ENCODE peak calls at places on chromosomes 4 and X, in ten cellular contexts. D, G, M, W, V, F, A, U, E and S are unnamed samples.

GRCh38 chr4:21134994-21135393 is 434.7 kb downstream of the PACRGL start:
- DNase-seq in D (no peak), G (peak), M (no peak), W (no peak), V (no peak), F (no peak), A (no peak), U (no peak), E (no peak), S (peak)

GRCh38 chrX:22589845-22590244 is 317.1 kb downstream of the CBLL2 start:
- DNase-seq in D (no peak), G (no peak), M (no peak), W (no peak), V (no peak), F (no peak), A (no peak), U (no peak), E (no peak), S (no peak)

GRCh38 chr4:75736862-75737261 is 12.5 kb downstream of the USO1 start:
- DNase-seq in D (no peak), G (no peak), M (no peak), W (no peak), V (no peak), F (no peak), A (no peak), U (no peak), E (no peak), S (no peak)

GRCh38 chr4:187603093-187603395 is 392.5 kb upstream of the ZFP42 start:
- DNase-seq in D (no peak), G (no peak), M (peak), W (no peak), V (no peak), F (no peak), A (peak), U (no peak), E (no peak), S (no peak)

GRCh38 chrX:30822068-30822671 is 66.9 kb downstream of the TAB3 start:
- DNase-seq in D (no peak), G (no peak), M (no peak), W (no peak), V (no peak), F (no peak), A (no peak), U (no peak), E (no peak), S (peak)

GRCh38 chrX:49166914-49167739 is 4.6 kb downstream of the MAGIX start:
- DNase-seq in D (peak), G (no peak), M (peak), W (peak), V (peak), F (no peak), A (no peak), U (no peak), E (peak), S (peak)

GRCh38 chr4:164508836-164509235 is 245.1 kb upstream of the SMIM31 start:
- DNase-seq in D (no peak), G (no peak), M (no peak), W (no peak), V (no peak), F (no peak), A (no peak), U (no peak), E (no peak), S (no peak)

GRCh38 chr4:174553828-174554227 is 31.5 kb upstream of the HPGD start:
- DNase-seq in D (no peak), G (no peak), M (peak), W (no peak), V (no peak), F (no peak), A (no peak), U (no peak), E (no peak), S (no peak)

GRCh38 chrX:79161655-79162054 is 17.2 kb downstream of the GPR174 start:
- DNase-seq in D (peak), G (no peak), M (no peak), W (no peak), V (no peak), F (no peak), A (no peak), U (no peak), E (peak), S (no peak)

GRCh38 chr4:153432971-153433752 is 33.0 kb upstream of the TMEM131L start:
- DNase-seq in D (peak), G (peak), M (peak), W (peak), V (peak), F (no peak), A (peak), U (peak), E (peak), S (peak)

GRCh38 chr4:113383111-113383785 is 333.8 kb downstream of the ANK2 start:
- DNase-seq in D (no peak), G (no peak), M (peak), W (peak), V (no peak), F (no peak), A (no peak), U (no peak), E (no peak), S (no peak)

GRCh38 chr4:57162499-57163019 is 52.4 kb upstream of the IGFBP7 start:
- DNase-seq in D (no peak), G (no peak), M (no peak), W (no peak), V (no peak), F (no peak), A (no peak), U (no peak), E (no peak), S (no peak)

GRCh38 chrX:128816919-128817318 is 706.4 kb downstream of the SMARCA1 start:
- DNase-seq in D (no peak), G (no peak), M (no peak), W (peak), V (no peak), F (peak), A (no peak), U (no peak), E (no peak), S (peak)

GRCh38 chr4:2767046-2767704 is 11.0 kb upstream of the TNIP2 start:
- DNase-seq in D (no peak), G (no peak), M (no peak), W (no peak), V (no peak), F (no peak), A (no peak), U (no peak), E (no peak), S (no peak)

GRCh38 chrX:125810856-125811255 is 355.2 kb downstream of the DCAF12L2 start:
- DNase-seq in D (no peak), G (no peak), M (no peak), W (no peak), V (no peak), F (no peak), A (no peak), U (no peak), E (no peak), S (no peak)

GRCh38 chrX:100748133-100748532 is 16.2 kb upstream of the SYTL4 start:
- DNase-seq in D (no peak), G (no peak), M (no peak), W (no peak), V (no peak), F (no peak), A (no peak), U (no peak), E (no peak), S (no peak)

GRCh38 chrX:69102805-69103204 is 62.4 kb downstream of the PJA1 start:
- DNase-seq in D (no peak), G (no peak), M (no peak), W (no peak), V (no peak), F (no peak), A (no peak), U (no peak), E (no peak), S (no peak)

GRCh38 chr4:109979932-109980717 is 67.4 kb downstream of the EGF start:
- DNase-seq in D (no peak), G (peak), M (peak), W (no peak), V (no peak), F (no peak), A (peak), U (no peak), E (no peak), S (no peak)

GRCh38 chr4:794911-795725 is 30.8 kb downstream of the CPLX1 start:
- DNase-seq in D (no peak), G (no peak), M (no peak), W (no peak), V (no peak), F (peak), A (no peak), U (no peak), E (no peak), S (peak)

GRCh38 chrX:145751943-145752342 is 65.7 kb upstream of the SLITRK2 start:
- DNase-seq in D (no peak), G (no peak), M (no peak), W (no peak), V (no peak), F (no peak), A (no peak), U (no peak), E (no peak), S (no peak)

GRCh38 chr4:1981251-1982055 is 27.3 kb downstream of the NELFA start:
- DNase-seq in D (no peak), G (no peak), M (no peak), W (no peak), V (no peak), F (no peak), A (no peak), U (no peak), E (no peak), S (peak)

GRCh38 chrX:150502979-150503897 is 65.2 kb upstream of the MTM1 start:
- DNase-seq in D (no peak), G (no peak), M (no peak), W (no peak), V (no peak), F (no peak), A (no peak), U (no peak), E (no peak), S (no peak)

GRCh38 chrX:150508018-150508417 is 60.4 kb upstream of the MTM1 start:
- DNase-seq in D (no peak), G (no peak), M (no peak), W (no peak), V (no peak), F (no peak), A (no peak), U (no peak), E (no peak), S (no peak)

GRCh38 chr4:78369691-78370090 is 181.9 kb upstream of the ANXA3 start:
- DNase-seq in D (no peak), G (no peak), M (peak), W (no peak), V (no peak), F (peak), A (no peak), U (no peak), E (no peak), S (peak)